ENCODE peak calls at places on chromosomes 7 and 10, in eight cellular contexts. One of them, this sample, is unnamed.

GRCh38 chr10:22927661-22928403 is at the start of gene ARMC3:
- DNase-seq in fibroblast of pulmonary artery: peak; percentile 49
- DNase-seq in mammary epithelial cell: peak; percentile 45
- DNase-seq in endodermal cell: peak; percentile 94
- DNase-seq in transverse colon: peak; percentile 38
- DNase-seq in mucosa of descending colon: peak; percentile 24
- DNase-seq in testis: peak; percentile 76
- DNase-seq in adrenal gland: peak; percentile 53
- DNase-seq in this sample: peak; percentile 7

GRCh38 chr10:24382979-24383663 is 174.2 kb downstream of the KIAA1217 start:
- DNase-seq in transverse colon: peak; percentile 22
- DNase-seq in mammary epithelial cell: peak; percentile 96
- DNase-seq in mucosa of descending colon: peak; percentile 37
- DNase-seq in adrenal gland: peak; percentile 59
- DNase-seq in endodermal cell: peak; percentile 64
- DNase-seq in fibroblast of pulmonary artery: peak; percentile 49
- DNase-seq in testis: peak; percentile 34
- DNase-seq in this sample: peak; percentile 35

GRCh38 chr7:130695840-130696239 is 9.5 kb upstream of the TSGA13 start:
- DNase-seq in mucosa of descending colon: no peak
- DNase-seq in transverse colon: no peak
- DNase-seq in endodermal cell: no peak
- DNase-seq in adrenal gland: no peak
- DNase-seq in testis: no peak
- DNase-seq in mammary epithelial cell: peak; percentile 6
- DNase-seq in fibroblast of pulmonary artery: peak; percentile 61
- DNase-seq in this sample: peak; percentile 56

GRCh38 chr7:133052826-133053225 is 29.1 kb downstream of the CHCHD3 start:
- DNase-seq in endodermal cell: no peak
- DNase-seq in mucosa of descending colon: no peak
- DNase-seq in transverse colon: no peak
- DNase-seq in fibroblast of pulmonary artery: peak; percentile 30
- DNase-seq in adrenal gland: no peak
- DNase-seq in mammary epithelial cell: no peak
- DNase-seq in testis: no peak
- DNase-seq in this sample: peak; percentile 70

GRCh38 chr10:32149257-32149955 is 93.2 kb upstream of the KIF5B start:
- DNase-seq in endodermal cell: peak; percentile 49
- DNase-seq in fibroblast of pulmonary artery: peak; percentile 98
- DNase-seq in transverse colon: peak; percentile 35
- DNase-seq in mucosa of descending colon: no peak
- DNase-seq in testis: no peak
- DNase-seq in adrenal gland: peak; percentile 90
- DNase-seq in mammary epithelial cell: peak; percentile 89
- DNase-seq in this sample: peak; percentile 99

GRCh38 chr7:28178537-28178936 is 2.1 kb downstream of the JAZF1 start:
- DNase-seq in mammary epithelial cell: peak; percentile 38
- DNase-seq in endodermal cell: no peak
- DNase-seq in fibroblast of pulmonary artery: no peak
- DNase-seq in transverse colon: no peak
- DNase-seq in mucosa of descending colon: no peak
- DNase-seq in testis: no peak
- DNase-seq in adrenal gland: no peak
- DNase-seq in this sample: no peak

GRCh38 chr7:119720541-119720940 is 552.4 kb upstream of the KCND2 start:
- DNase-seq in adrenal gland: no peak
- DNase-seq in mammary epithelial cell: peak; percentile 68
- DNase-seq in transverse colon: no peak
- DNase-seq in fibroblast of pulmonary artery: peak; percentile 92
- DNase-seq in testis: no peak
- DNase-seq in endodermal cell: no peak
- DNase-seq in mucosa of descending colon: no peak
- DNase-seq in this sample: peak; percentile 89

GRCh38 chr10:78634389-78634815 is 434.4 kb upstream of the ZMIZ1 start:
- DNase-seq in fibroblast of pulmonary artery: peak; percentile 13
- DNase-seq in transverse colon: no peak
- DNase-seq in endodermal cell: peak; percentile 82
- DNase-seq in mammary epithelial cell: peak; percentile 28
- DNase-seq in adrenal gland: peak; percentile 74
- DNase-seq in mucosa of descending colon: no peak
- DNase-seq in testis: no peak
- DNase-seq in this sample: peak; percentile 76

GRCh38 chr10:24465124-24465874 is 256.4 kb downstream of the KIAA1217 start:
- DNase-seq in testis: no peak
- DNase-seq in fibroblast of pulmonary artery: peak; percentile 45
- DNase-seq in transverse colon: peak; percentile 39
- DNase-seq in adrenal gland: no peak
- DNase-seq in mucosa of descending colon: peak; percentile 47
- DNase-seq in endodermal cell: no peak
- DNase-seq in mammary epithelial cell: peak; percentile 72
- DNase-seq in this sample: peak; percentile 82

GRCh38 chr10:72425133-72425532 is 70.4 kb upstream of the DNAJB12 start:
- DNase-seq in mucosa of descending colon: no peak
- DNase-seq in mammary epithelial cell: no peak
- DNase-seq in transverse colon: no peak
- DNase-seq in adrenal gland: peak; percentile 52
- DNase-seq in endodermal cell: no peak
- DNase-seq in testis: peak; percentile 80
- DNase-seq in fibroblast of pulmonary artery: peak; percentile 55
- DNase-seq in this sample: peak; percentile 3

GRCh38 chr7:92834661-92835139 is 1.7 kb downstream of the CDK6 start:
- DNase-seq in testis: peak; percentile 18
- DNase-seq in mucosa of descending colon: peak; percentile 45
- DNase-seq in transverse colon: peak; percentile 40
- DNase-seq in mammary epithelial cell: peak; percentile 41
- DNase-seq in fibroblast of pulmonary artery: no peak
- DNase-seq in endodermal cell: peak; percentile 87
- DNase-seq in adrenal gland: peak; percentile 52
- DNase-seq in this sample: no peak

GRCh38 chr10:42871823-42872222 is 89.2 kb downstream of the BMS1 start:
- DNase-seq in mammary epithelial cell: no peak
- DNase-seq in fibroblast of pulmonary artery: no peak
- DNase-seq in transverse colon: no peak
- DNase-seq in mucosa of descending colon: no peak
- DNase-seq in adrenal gland: no peak
- DNase-seq in endodermal cell: no peak
- DNase-seq in testis: no peak
- DNase-seq in this sample: no peak

GRCh38 chr10:97969538-97969937 is 60.9 kb downstream of the CRTAC1 start:
- DNase-seq in transverse colon: no peak
- DNase-seq in testis: no peak
- DNase-seq in fibroblast of pulmonary artery: no peak
- DNase-seq in mucosa of descending colon: no peak
- DNase-seq in endodermal cell: no peak
- DNase-seq in mammary epithelial cell: no peak
- DNase-seq in adrenal gland: no peak
- DNase-seq in this sample: no peak

GRCh38 chr7:106593028-106593417 is 67.9 kb downstream of the CCDC71L start:
- DNase-seq in mucosa of descending colon: no peak
- DNase-seq in adrenal gland: no peak
- DNase-seq in transverse colon: no peak
- DNase-seq in testis: no peak
- DNase-seq in endodermal cell: no peak
- DNase-seq in mammary epithelial cell: no peak
- DNase-seq in fibroblast of pulmonary artery: no peak
- DNase-seq in this sample: no peak

DNA sequence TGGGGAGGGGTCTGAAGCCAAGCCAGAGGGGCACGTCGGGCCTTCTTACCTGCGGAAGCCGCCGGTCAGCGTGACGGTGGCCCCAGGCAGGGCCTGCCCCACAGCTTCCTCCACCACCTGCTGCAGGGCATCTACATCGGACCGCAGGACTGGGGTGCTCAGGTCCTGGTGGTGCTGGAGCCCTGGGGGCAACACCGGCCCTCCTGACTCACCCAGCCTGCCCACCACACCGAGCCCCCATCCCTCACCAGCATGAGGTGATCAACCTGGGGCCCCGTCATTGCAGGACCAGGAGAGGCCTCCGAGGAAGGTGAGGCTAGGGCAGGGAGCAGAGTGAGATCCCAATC is 8.0 kb downstream of the POLM start:
- DNase-seq in transverse colon: no peak
- DNase-seq in mucosa of descending colon: no peak
- DNase-seq in testis: no peak
- DNase-seq in endodermal cell: no peak
- DNase-seq in adrenal gland: no peak
- DNase-seq in fibroblast of pulmonary artery: no peak
- DNase-seq in mammary epithelial cell: no peak
- DNase-seq in this sample: no peak
- H3K4me3 ChIP-seq in transverse colon: no peak overlapping the region
- H3K4me3 ChIP-seq in mucosa of descending colon: no peak overlapping the region
- H3K4me3 ChIP-seq in testis: no peak overlapping the region
- H3K4me3 ChIP-seq in endodermal cell: no peak overlapping the region
- H3K4me3 ChIP-seq in adrenal gland: no peak overlapping the region
- H3K4me3 ChIP-seq in fibroblast of pulmonary artery: no peak overlapping the region
- H3K4me3 ChIP-seq in mammary epithelial cell: no peak overlapping the region
- H3K4me3 ChIP-seq in this sample: no peak overlapping the region

GRCh38 chr7:33127085-33127484 is 2.3 kb upstream of the BBS9 start:
- DNase-seq in endodermal cell: no peak
- DNase-seq in transverse colon: no peak
- DNase-seq in mucosa of descending colon: no peak
- DNase-seq in fibroblast of pulmonary artery: no peak
- DNase-seq in mammary epithelial cell: no peak
- DNase-seq in testis: no peak
- DNase-seq in adrenal gland: no peak
- DNase-seq in this sample: no peak
- TF ChIP-seq CTCF in endodermal cell: no peak
- TF ChIP-seq CTCF in transverse colon: no peak
- TF ChIP-seq CTCF in mucosa of descending colon: no peak
- TF ChIP-seq CTCF in fibroblast of pulmonary artery: no peak
- TF ChIP-seq CTCF in mammary epithelial cell: no peak
- TF ChIP-seq CTCF in testis: no peak
- TF ChIP-seq CTCF in adrenal gland: no peak
- TF ChIP-seq CTCF in this sample: no peak

GRCh38 chr10:115004236-115004862 is 66.4 kb downstream of the TRUB1 start:
- DNase-seq in mammary epithelial cell: no peak
- DNase-seq in endodermal cell: no peak
- DNase-seq in testis: no peak
- DNase-seq in mucosa of descending colon: no peak
- DNase-seq in adrenal gland: no peak
- DNase-seq in fibroblast of pulmonary artery: no peak
- DNase-seq in transverse colon: no peak
- DNase-seq in this sample: no peak

GRCh38 chr10:114996542-114996941 is 58.5 kb downstream of the TRUB1 start:
- DNase-seq in transverse colon: no peak
- DNase-seq in endodermal cell: no peak
- DNase-seq in mucosa of descending colon: no peak
- DNase-seq in testis: no peak
- DNase-seq in fibroblast of pulmonary artery: no peak
- DNase-seq in adrenal gland: no peak
- DNase-seq in mammary epithelial cell: no peak
- DNase-seq in this sample: no peak

GRCh38 chr10:115001506-115002381 is 63.7 kb downstream of the TRUB1 start:
- DNase-seq in transverse colon: no peak
- DNase-seq in adrenal gland: peak; percentile 65
- DNase-seq in endodermal cell: no peak
- DNase-seq in fibroblast of pulmonary artery: peak; percentile 18
- DNase-seq in mucosa of descending colon: no peak
- DNase-seq in mammary epithelial cell: no peak
- DNase-seq in testis: peak; percentile 27
- DNase-seq in this sample: peak; percentile 39

GRCh38 chr10:114995468-114995867 is 57.5 kb downstream of the TRUB1 start:
- DNase-seq in mucosa of descending colon: no peak
- DNase-seq in transverse colon: no peak
- DNase-seq in mammary epithelial cell: no peak
- DNase-seq in fibroblast of pulmonary artery: no peak
- DNase-seq in testis: no peak
- DNase-seq in adrenal gland: no peak
- DNase-seq in endodermal cell: no peak
- DNase-seq in this sample: no peak

GRCh38 chr10:114998993-114999392 is 61.0 kb downstream of the TRUB1 start:
- DNase-seq in endodermal cell: no peak
- DNase-seq in mucosa of descending colon: no peak
- DNase-seq in fibroblast of pulmonary artery: no peak
- DNase-seq in mammary epithelial cell: no peak
- DNase-seq in testis: no peak
- DNase-seq in transverse colon: no peak
- DNase-seq in adrenal gland: no peak
- DNase-seq in this sample: no peak
- H3K4me3 ChIP-seq in endodermal cell: no peak overlapping the region
- H3K4me3 ChIP-seq in mucosa of descending colon: no peak overlapping the region
- H3K4me3 ChIP-seq in fibroblast of pulmonary artery: no peak overlapping the region
- H3K4me3 ChIP-seq in mammary epithelial cell: no peak overlapping the region
- H3K4me3 ChIP-seq in testis: no peak overlapping the region
- H3K4me3 ChIP-seq in transverse colon: no peak overlapping the region
- H3K4me3 ChIP-seq in adrenal gland: no peak overlapping the region
- H3K4me3 ChIP-seq in this sample: no peak overlapping the region

GRCh38 chr7:139560678-139561077 is 37.2 kb downstream of the CLEC2L start:
- DNase-seq in fibroblast of pulmonary artery: no peak
- DNase-seq in mammary epithelial cell: no peak
- DNase-seq in transverse colon: peak; percentile 75
- DNase-seq in mucosa of descending colon: peak; percentile 88
- DNase-seq in endodermal cell: no peak
- DNase-seq in testis: no peak
- DNase-seq in adrenal gland: no peak
- DNase-seq in this sample: no peak

GRCh38 chr7:139559364-139560105 is 36.0 kb downstream of the CLEC2L start:
- DNase-seq in mammary epithelial cell: no peak
- DNase-seq in adrenal gland: peak; percentile 33
- DNase-seq in transverse colon: no peak
- DNase-seq in fibroblast of pulmonary artery: no peak
- DNase-seq in mucosa of descending colon: no peak
- DNase-seq in testis: no peak
- DNase-seq in endodermal cell: peak; percentile 32
- DNase-seq in this sample: no peak

GRCh38 chr7:139562491-139562890 is 39.0 kb downstream of the CLEC2L start:
- DNase-seq in adrenal gland: no peak
- DNase-seq in mammary epithelial cell: no peak
- DNase-seq in transverse colon: no peak
- DNase-seq in testis: no peak
- DNase-seq in endodermal cell: no peak
- DNase-seq in fibroblast of pulmonary artery: no peak
- DNase-seq in mucosa of descending colon: no peak
- DNase-seq in this sample: no peak

GRCh38 chr7:139560199-139560598 is 36.7 kb downstream of the CLEC2L start:
- DNase-seq in mucosa of descending colon: no peak
- DNase-seq in mammary epithelial cell: no peak
- DNase-seq in testis: no peak
- DNase-seq in fibroblast of pulmonary artery: no peak
- DNase-seq in endodermal cell: no peak
- DNase-seq in transverse colon: no peak
- DNase-seq in adrenal gland: no peak
- DNase-seq in this sample: no peak

DNA sequence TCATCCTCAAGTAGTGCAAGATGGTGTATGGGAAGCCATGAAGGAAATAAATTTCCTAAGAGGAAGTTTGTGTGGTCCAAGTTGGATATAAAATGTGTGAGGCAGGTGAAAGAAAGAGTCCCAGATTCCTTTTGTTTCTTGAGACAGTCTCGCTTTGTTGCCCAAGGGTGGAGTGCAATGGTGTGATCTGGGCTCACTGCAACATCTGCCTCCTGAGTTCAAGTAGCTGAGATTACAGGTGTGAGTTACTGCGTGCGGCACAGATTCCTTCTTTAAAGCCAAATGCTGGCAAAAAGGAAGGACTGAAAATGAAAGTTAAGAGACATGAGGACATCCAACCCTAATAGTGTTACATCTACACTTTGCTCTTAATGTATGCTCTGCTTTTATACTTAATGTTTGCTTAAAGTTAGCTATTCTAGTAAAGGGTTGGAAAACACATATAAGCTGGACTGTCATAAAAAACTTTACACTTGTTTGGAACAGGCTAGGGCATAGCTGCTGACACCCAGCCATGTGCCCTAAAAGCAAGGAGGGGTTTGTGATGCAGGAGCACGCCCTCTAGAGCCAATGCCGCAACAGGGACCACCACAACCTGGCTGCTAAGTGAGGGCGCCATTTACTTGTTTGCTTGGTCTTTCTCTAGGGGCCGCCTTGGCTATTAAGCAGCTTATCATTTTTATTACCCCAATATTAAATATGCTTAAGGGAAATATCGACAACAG is 34.5 kb downstream of the CLEC2L start:
- DNase-seq in endodermal cell: peak; percentile 71
- DNase-seq in fibroblast of pulmonary artery: no peak
- DNase-seq in transverse colon: peak; percentile 23
- DNase-seq in adrenal gland: peak; percentile 20
- DNase-seq in testis: no peak
- DNase-seq in mammary epithelial cell: no peak
- DNase-seq in mucosa of descending colon: peak; percentile 27
- DNase-seq in this sample: no peak
- TF ChIP-seq CTCF in endodermal cell: peak; percentile 56
- TF ChIP-seq CTCF in fibroblast of pulmonary artery: no peak
- TF ChIP-seq CTCF in transverse colon: no peak
- TF ChIP-seq CTCF in adrenal gland: no peak
- TF ChIP-seq CTCF in testis: no peak
- TF ChIP-seq CTCF in mammary epithelial cell: no peak
- TF ChIP-seq CTCF in mucosa of descending colon: no peak
- TF ChIP-seq CTCF in this sample: no peak